ENCODE peak calls at places on chromosomes 16 and 17, in eight cellular contexts. T, A, H, V, N, D, B and M are unnamed samples.

GRCh38 chr16:3465301-3465700 is 21.8 kb downstream of the NAA60 start:
- DNase-seq in T (no peak), A (no peak), H (no peak), V (no peak), N (no peak), D (no peak), B (no peak), M (no peak)

GRCh38 chr17:60671482-60671881 is 6.2 kb upstream of the BCAS3 start:
- DNase-seq in T (no peak), A (no peak), H (no peak), V (no peak), N (no peak), D (no peak), B (no peak), M (no peak)

GRCh38 chr16:70380205-70380918 is 33.7 kb downstream of the DDX19A start:
- DNase-seq in T (peak; percentile 59), A (peak; percentile 57), H (peak; percentile 80), V (peak; percentile 71), N (peak; percentile 86), D (peak; percentile 76), B (peak; percentile 76), M (peak; percentile 86)

GRCh38 chr17:7706631-7707354 is 1.8 kb downstream of the EFNB3 start:
- DNase-seq in T (no peak), A (no peak), H (no peak), V (no peak), N (no peak), D (no peak), B (no peak), M (no peak)

GRCh38 chr17:6072611-6073010 is 2.4 kb downstream of the WSCD1 start:
- DNase-seq in T (no peak), A (no peak), H (no peak), V (no peak), N (no peak), D (no peak), B (no peak), M (no peak)

GRCh38 chr17:64178011-64178825 is 48.3 kb upstream of the ERN1 start:
- DNase-seq in T (no peak), A (peak; percentile 38), H (no peak), V (no peak), N (no peak), D (no peak), B (no peak), M (no peak)

GRCh38 chr17:73192219-73192893 is 499 bp upstream of the COG1 start:
- DNase-seq in T (peak; percentile 66), A (peak; percentile 60), H (peak; percentile 83), V (peak; percentile 17), N (peak; percentile 72), D (peak; percentile 80), B (peak; percentile 66), M (peak; percentile 22)

GRCh38 chr17:33562792-33563191 is 269.7 kb upstream of the ASIC2 start:
- DNase-seq in T (no peak), A (no peak), H (no peak), V (no peak), N (no peak), D (no peak), B (no peak), M (no peak)

GRCh38 chr16:31079342-31079944 is 5.2 kb downstream of the ZNF646 start:
- DNase-seq in T (no peak), A (no peak), H (no peak), V (no peak), N (no peak), D (no peak), B (no peak), M (no peak)

GRCh38 chr17:68290955-68291835 is at the start of the genes ARSG and SLC16A6:
- DNase-seq in T (peak; percentile 63), A (peak; percentile 64), H (peak; percentile 85), V (no peak), N (peak; percentile 80), D (peak; percentile 86), B (peak; percentile 4), M (no peak)

GRCh38 chr16:84985079-84986065 is 26.0 kb downstream of the ZDHHC7 start:
- DNase-seq in T (no peak), A (no peak), H (peak; percentile 81), V (peak; percentile 73), N (no peak), D (no peak), B (peak; percentile 57), M (no peak)

GRCh38 chr16:89701425-89702406 is at the start of gene SPATA2L:
- DNase-seq in T (peak; percentile 98), A (peak; percentile 98), H (peak; percentile 91), V (peak; percentile 23), N (peak; percentile 97), D (peak; percentile 97), B (peak; percentile 94), M (peak; percentile 64)

GRCh38 chr17:29155235-29155965 is 24.8 kb downstream of the MYO18A start:
- DNase-seq in T (peak; percentile 75), A (peak; percentile 65), H (peak; percentile 69), V (no peak), N (peak; percentile 78), D (no peak), B (peak; percentile 91), M (no peak)

GRCh38 chr16:67593288-67593687 is 31.0 kb downstream of the CTCF start:
- DNase-seq in T (no peak), A (no peak), H (no peak), V (no peak), N (no peak), D (no peak), B (no peak), M (peak; percentile 20)

GRCh38 chr16:13453938-13454553 is 465.9 kb upstream of the ERCC4 start:
- DNase-seq in T (peak; percentile 9), A (peak; percentile 33), H (no peak), V (no peak), N (peak; percentile 28), D (peak; percentile 57), B (peak; percentile 37), M (peak; percentile 29)

GRCh38 chr17:58759522-58759921 is 3.9 kb downstream of the PPM1E start:
- DNase-seq in T (no peak), A (no peak), H (no peak), V (no peak), N (no peak), D (no peak), B (no peak), M (no peak)